ENCODE peak calls at places on chromosome 10, in eight cellular contexts. One of them, this sample, is unnamed.

GRCh38 chr10:68242051-68242450 is 10.1 kb upstream of the ATOH7 start:
- DNase-seq in HAP-1: no peak
- DNase-seq in mesendoderm: no peak
- DNase-seq in adrenal gland: no peak
- DNase-seq in breast epithelium: no peak
- DNase-seq in CD4-positive, CD25-positive, alpha-beta regulatory T cell: no peak
- DNase-seq in IMR-90: no peak
- DNase-seq in left ventricle myocardium inferior: no peak
- DNase-seq in this sample: no peak

GRCh38 chr10:94963901-94964300 is 25.4 kb downstream of the CYP2C9 start:
- DNase-seq in HAP-1: peak; percentile 11
- DNase-seq in mesendoderm: peak; percentile 99
- DNase-seq in adrenal gland: no peak
- DNase-seq in breast epithelium: no peak
- DNase-seq in CD4-positive, CD25-positive, alpha-beta regulatory T cell: no peak
- DNase-seq in IMR-90: peak; percentile 13
- DNase-seq in left ventricle myocardium inferior: no peak
- DNase-seq in this sample: peak; percentile 64

GRCh38 chr10:113278664-113279063 is 274.2 kb upstream of the HABP2 start:
- DNase-seq in HAP-1: no peak
- DNase-seq in mesendoderm: no peak
- DNase-seq in adrenal gland: no peak
- DNase-seq in breast epithelium: no peak
- DNase-seq in CD4-positive, CD25-positive, alpha-beta regulatory T cell: no peak
- DNase-seq in IMR-90: no peak
- DNase-seq in left ventricle myocardium inferior: no peak
- DNase-seq in this sample: no peak

GRCh38 chr10:90407116-90407515 is 450.7 kb downstream of the HTR7 start:
- DNase-seq in HAP-1: no peak
- DNase-seq in mesendoderm: peak; percentile 69
- DNase-seq in adrenal gland: no peak
- DNase-seq in breast epithelium: no peak
- DNase-seq in CD4-positive, CD25-positive, alpha-beta regulatory T cell: no peak
- DNase-seq in IMR-90: peak; percentile 76
- DNase-seq in left ventricle myocardium inferior: no peak
- DNase-seq in this sample: peak; percentile 15

GRCh38 chr10:87842220-87842641 is 21.1 kb downstream of the KLLN start:
- DNase-seq in HAP-1: no peak
- DNase-seq in mesendoderm: peak; percentile 54
- DNase-seq in adrenal gland: no peak
- DNase-seq in breast epithelium: no peak
- DNase-seq in CD4-positive, CD25-positive, alpha-beta regulatory T cell: no peak
- DNase-seq in IMR-90: peak; percentile 48
- DNase-seq in left ventricle myocardium inferior: no peak
- DNase-seq in this sample: no peak

GRCh38 chr10:118983263-118983662 is 46.3 kb upstream of the NANOS1 start:
- DNase-seq in HAP-1: no peak
- DNase-seq in mesendoderm: no peak
- DNase-seq in adrenal gland: peak; percentile 12
- DNase-seq in breast epithelium: no peak
- DNase-seq in CD4-positive, CD25-positive, alpha-beta regulatory T cell: no peak
- DNase-seq in IMR-90: no peak
- DNase-seq in left ventricle myocardium inferior: no peak
- DNase-seq in this sample: peak; percentile 38

GRCh38 chr10:11176746-11177145 is 159.1 kb downstream of the CELF2 start:
- DNase-seq in HAP-1: no peak
- DNase-seq in mesendoderm: no peak
- DNase-seq in adrenal gland: no peak
- DNase-seq in breast epithelium: no peak
- DNase-seq in CD4-positive, CD25-positive, alpha-beta regulatory T cell: no peak
- DNase-seq in IMR-90: no peak
- DNase-seq in left ventricle myocardium inferior: no peak
- DNase-seq in this sample: no peak

GRCh38 chr10:43857206-43857952 is 208.7 kb upstream of the ZNF32 start:
- DNase-seq in HAP-1: no peak
- DNase-seq in mesendoderm: no peak
- DNase-seq in adrenal gland: no peak
- DNase-seq in breast epithelium: no peak
- DNase-seq in CD4-positive, CD25-positive, alpha-beta regulatory T cell: no peak
- DNase-seq in IMR-90: peak; percentile 95
- DNase-seq in left ventricle myocardium inferior: no peak
- DNase-seq in this sample: peak; percentile 94

GRCh38 chr10:76149182-76149581 is 717.8 kb downstream of the LRMDA start:
- DNase-seq in HAP-1: no peak
- DNase-seq in mesendoderm: no peak
- DNase-seq in adrenal gland: no peak
- DNase-seq in breast epithelium: no peak
- DNase-seq in CD4-positive, CD25-positive, alpha-beta regulatory T cell: no peak
- DNase-seq in IMR-90: no peak
- DNase-seq in left ventricle myocardium inferior: no peak
- DNase-seq in this sample: no peak

GRCh38 chr10:91409069-91409868 is 875 bp upstream of the HECTD2 start:
- DNase-seq in HAP-1: no peak
- DNase-seq in mesendoderm: peak; percentile 75
- DNase-seq in adrenal gland: peak; percentile 87
- DNase-seq in breast epithelium: peak; percentile 71
- DNase-seq in CD4-positive, CD25-positive, alpha-beta regulatory T cell: no peak
- DNase-seq in IMR-90: peak; percentile 80
- DNase-seq in left ventricle myocardium inferior: peak; percentile 88
- DNase-seq in this sample: peak; percentile 69

GRCh38 chr10:33441561-33441960 is 107.1 kb upstream of the NRP1 start:
- DNase-seq in HAP-1: peak; percentile 70
- DNase-seq in mesendoderm: no peak
- DNase-seq in adrenal gland: no peak
- DNase-seq in breast epithelium: no peak
- DNase-seq in CD4-positive, CD25-positive, alpha-beta regulatory T cell: no peak
- DNase-seq in IMR-90: no peak
- DNase-seq in left ventricle myocardium inferior: no peak
- DNase-seq in this sample: peak; percentile 16

GRCh38 chr10:129545257-129545656 is 78.2 kb downstream of the MGMT start:
- DNase-seq in HAP-1: no peak
- DNase-seq in mesendoderm: no peak
- DNase-seq in adrenal gland: no peak
- DNase-seq in breast epithelium: no peak
- DNase-seq in CD4-positive, CD25-positive, alpha-beta regulatory T cell: no peak
- DNase-seq in IMR-90: peak; percentile 49
- DNase-seq in left ventricle myocardium inferior: no peak
- DNase-seq in this sample: no peak

GRCh38 chr10:3779146-3779707 is 5.8 kb downstream of the KLF6 start:
- DNase-seq in HAP-1: no peak
- DNase-seq in mesendoderm: no peak
- DNase-seq in adrenal gland: no peak
- DNase-seq in breast epithelium: no peak
- DNase-seq in CD4-positive, CD25-positive, alpha-beta regulatory T cell: no peak
- DNase-seq in IMR-90: peak; percentile 45
- DNase-seq in left ventricle myocardium inferior: no peak
- DNase-seq in this sample: no peak

GRCh38 chr10:3776796-3777571 is 8.0 kb downstream of the KLF6 start:
- DNase-seq in HAP-1: no peak
- DNase-seq in mesendoderm: peak; percentile 40
- DNase-seq in adrenal gland: no peak
- DNase-seq in breast epithelium: no peak
- DNase-seq in CD4-positive, CD25-positive, alpha-beta regulatory T cell: peak; percentile 59
- DNase-seq in IMR-90: peak; percentile 94
- DNase-seq in left ventricle myocardium inferior: no peak
- DNase-seq in this sample: peak; percentile 93

GRCh38 chr10:3777876-3778707 is 6.9 kb downstream of the KLF6 start:
- DNase-seq in HAP-1: no peak
- DNase-seq in mesendoderm: no peak
- DNase-seq in adrenal gland: no peak
- DNase-seq in breast epithelium: no peak
- DNase-seq in CD4-positive, CD25-positive, alpha-beta regulatory T cell: no peak
- DNase-seq in IMR-90: peak; percentile 16
- DNase-seq in left ventricle myocardium inferior: no peak
- DNase-seq in this sample: no peak

GRCh38 chr10:3780056-3780765 is 4.8 kb downstream of the KLF6 start:
- DNase-seq in HAP-1: no peak
- DNase-seq in mesendoderm: peak; percentile 72
- DNase-seq in adrenal gland: no peak
- DNase-seq in breast epithelium: no peak
- DNase-seq in CD4-positive, CD25-positive, alpha-beta regulatory T cell: peak; percentile 9
- DNase-seq in IMR-90: peak; percentile 71
- DNase-seq in left ventricle myocardium inferior: no peak
- DNase-seq in this sample: peak; percentile 61

GRCh38 chr10:3778708-3779108 is 6.3 kb downstream of the KLF6 start:
- DNase-seq in HAP-1: no peak
- DNase-seq in mesendoderm: no peak
- DNase-seq in adrenal gland: no peak
- DNase-seq in breast epithelium: no peak
- DNase-seq in CD4-positive, CD25-positive, alpha-beta regulatory T cell: no peak
- DNase-seq in IMR-90: peak; percentile 12
- DNase-seq in left ventricle myocardium inferior: no peak
- DNase-seq in this sample: peak; percentile 27
- H3K4me3 ChIP-seq in HAP-1: no peak overlapping the region
- H3K4me3 ChIP-seq in mesendoderm: no peak overlapping the region
- H3K4me3 ChIP-seq in adrenal gland: no peak overlapping the region
- H3K4me3 ChIP-seq in breast epithelium: peak overlapping the region; percentile 61
- H3K4me3 ChIP-seq in CD4-positive, CD25-positive, alpha-beta regulatory T cell: peak overlapping the region; percentile 100
- H3K4me3 ChIP-seq in IMR-90: no peak overlapping the region
- H3K4me3 ChIP-seq in left ventricle myocardium inferior: peak overlapping the region; percentile 87
- H3K4me3 ChIP-seq in this sample: no peak overlapping the region

DNA sequence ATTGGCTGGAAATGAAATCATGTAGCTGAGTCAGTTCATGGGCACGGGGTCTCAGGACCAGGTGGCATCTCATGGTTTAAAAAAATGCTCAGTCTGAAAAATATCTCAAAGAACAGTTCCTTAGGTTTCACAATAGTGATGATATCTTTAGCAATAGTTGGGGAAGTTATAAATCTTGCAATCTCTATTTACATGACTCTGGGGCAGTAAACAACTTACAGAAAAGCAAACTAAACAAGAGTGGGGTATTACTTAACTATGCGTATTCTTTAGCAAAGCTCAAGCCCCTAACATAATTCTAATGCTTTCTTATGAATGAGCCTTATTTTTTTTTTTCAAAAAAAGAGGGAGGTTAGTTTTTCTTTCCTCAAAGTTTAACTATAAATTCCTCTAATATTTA is 376.8 kb upstream of the NRG3 start:
- DNase-seq in HAP-1: no peak
- DNase-seq in mesendoderm: no peak
- DNase-seq in adrenal gland: no peak
- DNase-seq in breast epithelium: no peak
- DNase-seq in CD4-positive, CD25-positive, alpha-beta regulatory T cell: no peak
- DNase-seq in IMR-90: no peak
- DNase-seq in left ventricle myocardium inferior: no peak
- DNase-seq in this sample: no peak
- H3K4me1 ChIP-seq in HAP-1: no peaks in the 10 kb centered on the region
- H3K4me1 ChIP-seq in mesendoderm: no peaks in the 10 kb centered on the region
- H3K4me1 ChIP-seq in adrenal gland: no peaks in the 10 kb centered on the region
- H3K4me1 ChIP-seq in breast epithelium: no peaks in the 10 kb centered on the region
- H3K4me1 ChIP-seq in CD4-positive, CD25-positive, alpha-beta regulatory T cell: no peaks in the 10 kb centered on the region
- H3K4me1 ChIP-seq in IMR-90: no peaks in the 10 kb centered on the region
- H3K4me1 ChIP-seq in left ventricle myocardium inferior: no peaks in the 10 kb centered on the region
- H3K4me1 ChIP-seq in this sample: peaks cover 17% of the 10 kb centered on the region

DNA sequence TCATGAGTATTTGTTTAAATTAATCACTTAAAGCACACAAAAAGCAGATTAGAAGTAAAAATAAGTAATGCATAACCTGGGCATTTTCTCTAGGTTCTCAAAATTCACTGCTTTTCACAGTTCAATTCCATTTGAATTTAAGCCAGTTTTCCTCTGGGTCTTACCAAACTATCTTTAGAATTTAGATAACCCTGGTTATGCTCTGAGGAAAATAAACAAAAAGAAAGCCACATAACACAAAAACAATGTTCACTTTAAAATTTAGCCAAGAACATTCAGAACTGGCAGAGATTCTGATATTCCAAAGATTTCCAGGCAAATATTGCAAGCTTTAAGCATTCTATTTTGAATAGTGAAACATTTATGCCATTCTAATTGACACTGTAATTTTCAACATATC is 50.7 kb upstream of the PRKG1 start:
- DNase-seq in HAP-1: no peak
- DNase-seq in mesendoderm: no peak
- DNase-seq in adrenal gland: no peak
- DNase-seq in breast epithelium: no peak
- DNase-seq in CD4-positive, CD25-positive, alpha-beta regulatory T cell: no peak
- DNase-seq in IMR-90: peak; percentile 6
- DNase-seq in left ventricle myocardium inferior: no peak
- DNase-seq in this sample: no peak
- H3K4me3 ChIP-seq in HAP-1: no peak overlapping the region
- H3K4me3 ChIP-seq in mesendoderm: no peak overlapping the region
- H3K4me3 ChIP-seq in adrenal gland: no peak overlapping the region
- H3K4me3 ChIP-seq in breast epithelium: no peak overlapping the region
- H3K4me3 ChIP-seq in CD4-positive, CD25-positive, alpha-beta regulatory T cell: no peak overlapping the region
- H3K4me3 ChIP-seq in IMR-90: no peak overlapping the region
- H3K4me3 ChIP-seq in left ventricle myocardium inferior: no peak overlapping the region
- H3K4me3 ChIP-seq in this sample: no peak overlapping the region

DNA sequence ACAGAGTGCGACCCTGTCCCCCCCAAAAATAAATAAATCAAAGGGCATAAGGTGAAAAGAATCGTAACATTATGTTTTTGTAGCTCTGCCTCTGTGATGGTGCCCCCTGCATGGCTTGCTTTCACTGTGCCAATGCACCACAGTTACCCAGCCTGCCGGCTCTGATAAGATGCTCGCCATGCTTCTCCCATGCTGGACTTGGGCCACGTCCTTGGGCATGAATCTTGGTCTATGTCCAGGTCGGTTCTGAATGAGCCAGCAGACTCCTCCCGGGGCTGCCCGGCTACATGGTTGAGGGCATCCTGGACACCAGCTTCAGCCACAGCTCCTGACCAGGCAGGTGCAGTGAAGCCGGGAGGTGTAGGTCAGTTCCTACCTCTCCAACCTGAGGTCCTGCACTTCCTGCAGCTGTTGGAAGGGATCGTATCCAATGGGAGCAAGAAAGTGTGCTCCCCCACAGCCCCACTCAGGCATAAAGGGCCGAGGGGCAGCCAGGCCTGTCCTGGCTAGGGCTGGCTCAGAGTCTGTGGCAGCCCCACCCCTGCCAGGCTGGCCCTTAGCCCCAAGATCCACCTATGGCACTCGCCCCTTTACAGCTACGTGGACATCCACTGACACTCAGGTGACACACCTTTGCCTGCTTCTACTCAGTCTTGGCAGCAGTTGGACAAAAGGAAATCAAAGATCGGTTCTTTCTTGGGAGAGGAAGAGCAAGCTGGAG is 34.1 kb downstream of the CHST3 start:
- DNase-seq in HAP-1: no peak
- DNase-seq in mesendoderm: no peak
- DNase-seq in adrenal gland: peak; percentile 93
- DNase-seq in breast epithelium: no peak
- DNase-seq in CD4-positive, CD25-positive, alpha-beta regulatory T cell: no peak
- DNase-seq in IMR-90: no peak
- DNase-seq in left ventricle myocardium inferior: peak; percentile 76
- DNase-seq in this sample: no peak
- H3K4me1 ChIP-seq in HAP-1: peaks cover 6% of the 10 kb centered on the region
- H3K4me1 ChIP-seq in mesendoderm: peaks cover 7% of the 10 kb centered on the region
- H3K4me1 ChIP-seq in adrenal gland: peaks cover 65% of the 10 kb centered on the region
- H3K4me1 ChIP-seq in breast epithelium: peaks cover 6% of the 10 kb centered on the region
- H3K4me1 ChIP-seq in CD4-positive, CD25-positive, alpha-beta regulatory T cell: no peaks in the 10 kb centered on the region
- H3K4me1 ChIP-seq in IMR-90: peaks cover 36% of the 10 kb centered on the region
- H3K4me1 ChIP-seq in left ventricle myocardium inferior: peaks cover 78% of the 10 kb centered on the region
- H3K4me1 ChIP-seq in this sample: peaks cover 11% of the 10 kb centered on the region

GRCh38 chr10:127736915-127737562 is at the start of gene FOXI2:
- DNase-seq in HAP-1: no peak
- DNase-seq in mesendoderm: peak; percentile 77
- DNase-seq in adrenal gland: no peak
- DNase-seq in breast epithelium: no peak
- DNase-seq in CD4-positive, CD25-positive, alpha-beta regulatory T cell: no peak
- DNase-seq in IMR-90: no peak
- DNase-seq in left ventricle myocardium inferior: no peak
- DNase-seq in this sample: peak; percentile 23
- H3K4me3 ChIP-seq in HAP-1: no peak within 1 kb of the TSS
- H3K4me3 ChIP-seq in mesendoderm: no peak within 1 kb of the TSS
- H3K4me3 ChIP-seq in adrenal gland: no peak within 1 kb of the TSS
- H3K4me3 ChIP-seq in breast epithelium: peak within 1 kb of the TSS; percentile 47
- H3K4me3 ChIP-seq in CD4-positive, CD25-positive, alpha-beta regulatory T cell: no peak within 1 kb of the TSS
- H3K4me3 ChIP-seq in IMR-90: no peak within 1 kb of the TSS
- H3K4me3 ChIP-seq in left ventricle myocardium inferior: peak within 1 kb of the TSS; percentile 54
- H3K4me3 ChIP-seq in this sample: no peak within 1 kb of the TSS

GRCh38 chr10:70832236-70832635 is 16.5 kb downstream of the SGPL1 start:
- DNase-seq in HAP-1: no peak
- DNase-seq in mesendoderm: no peak
- DNase-seq in adrenal gland: no peak
- DNase-seq in breast epithelium: no peak
- DNase-seq in CD4-positive, CD25-positive, alpha-beta regulatory T cell: no peak
- DNase-seq in IMR-90: no peak
- DNase-seq in left ventricle myocardium inferior: no peak
- DNase-seq in this sample: no peak
- H3K4me1 ChIP-seq in HAP-1: no peaks in the 10 kb centered on the region
- H3K4me1 ChIP-seq in mesendoderm: no peaks in the 10 kb centered on the region
- H3K4me1 ChIP-seq in adrenal gland: peaks cover 66% of the 10 kb centered on the region
- H3K4me1 ChIP-seq in breast epithelium: no peaks in the 10 kb centered on the region
- H3K4me1 ChIP-seq in CD4-positive, CD25-positive, alpha-beta regulatory T cell: no peaks in the 10 kb centered on the region
- H3K4me1 ChIP-seq in IMR-90: peaks cover 27% of the 10 kb centered on the region
- H3K4me1 ChIP-seq in left ventricle myocardium inferior: peaks cover 49% of the 10 kb centered on the region
- H3K4me1 ChIP-seq in this sample: peaks cover 89% of the 10 kb centered on the region

This sample was measured in cardiac muscle cell.